ENCODE peak calls at places on chromosomes 5 and 9, in seven cellular contexts. One of them, this sample, is unnamed.

GRCh38 chr5:34587355-34588241 is 68.5 kb upstream of the RAI14 start:
- DNase-seq in T-helper 2 cell: no peak
- DNase-seq in stimulated activated CD8-positive, alpha-beta memory T cell treated with anti-CD3 and anti-CD28 coated beads, Interleukin-15, amount 100 ng/mL, for 24 hours: no peak
- DNase-seq in HFF-Myc: no peak
- DNase-seq in ascending aorta: no peak
- DNase-seq in Daoy: peak
- DNase-seq in T-helper 17 cell: no peak
- DNase-seq in this sample: no peak

GRCh38 chr5:10467281-10468198 is 25.9 kb downstream of the ROPN1L start:
- DNase-seq in T-helper 2 cell: no peak
- DNase-seq in stimulated activated CD8-positive, alpha-beta memory T cell treated with anti-CD3 and anti-CD28 coated beads, Interleukin-15, amount 100 ng/mL, for 24 hours: no peak
- DNase-seq in HFF-Myc: no peak
- DNase-seq in ascending aorta: no peak
- DNase-seq in Daoy: peak
- DNase-seq in T-helper 17 cell: no peak
- DNase-seq in this sample: no peak

GRCh38 chr5:74634611-74635286 is 5.8 kb downstream of the ENC1 start:
- DNase-seq in T-helper 2 cell: no peak
- DNase-seq in stimulated activated CD8-positive, alpha-beta memory T cell treated with anti-CD3 and anti-CD28 coated beads, Interleukin-15, amount 100 ng/mL, for 24 hours: no peak
- DNase-seq in HFF-Myc: no peak
- DNase-seq in ascending aorta: no peak
- DNase-seq in Daoy: no peak
- DNase-seq in T-helper 17 cell: no peak
- DNase-seq in this sample: no peak

GRCh38 chr9:128626181-128626580 is 30.5 kb downstream of the DYNC2I2 start:
- DNase-seq in T-helper 2 cell: no peak
- DNase-seq in stimulated activated CD8-positive, alpha-beta memory T cell treated with anti-CD3 and anti-CD28 coated beads, Interleukin-15, amount 100 ng/mL, for 24 hours: no peak
- DNase-seq in HFF-Myc: no peak
- DNase-seq in ascending aorta: no peak
- DNase-seq in Daoy: no peak
- DNase-seq in T-helper 17 cell: no peak
- DNase-seq in this sample: no peak

GRCh38 chr9:135288054-135288453 is 191.5 kb upstream of the PPP1R26 start:
- DNase-seq in T-helper 2 cell: no peak
- DNase-seq in stimulated activated CD8-positive, alpha-beta memory T cell treated with anti-CD3 and anti-CD28 coated beads, Interleukin-15, amount 100 ng/mL, for 24 hours: no peak
- DNase-seq in HFF-Myc: no peak
- DNase-seq in ascending aorta: no peak
- DNase-seq in Daoy: no peak
- DNase-seq in T-helper 17 cell: no peak
- DNase-seq in this sample: no peak

GRCh38 chr5:72557576-72558336 is 50.5 kb upstream of the ZNF366 start:
- DNase-seq in T-helper 2 cell: no peak
- DNase-seq in stimulated activated CD8-positive, alpha-beta memory T cell treated with anti-CD3 and anti-CD28 coated beads, Interleukin-15, amount 100 ng/mL, for 24 hours: no peak
- DNase-seq in HFF-Myc: no peak
- DNase-seq in ascending aorta: no peak
- DNase-seq in Daoy: no peak
- DNase-seq in T-helper 17 cell: no peak
- DNase-seq in this sample: no peak

GRCh38 chr5:150487199-150488061 is 20.5 kb upstream of the NDST1 start:
- DNase-seq in T-helper 2 cell: no peak
- DNase-seq in stimulated activated CD8-positive, alpha-beta memory T cell treated with anti-CD3 and anti-CD28 coated beads, Interleukin-15, amount 100 ng/mL, for 24 hours: no peak
- DNase-seq in HFF-Myc: no peak
- DNase-seq in ascending aorta: no peak
- DNase-seq in Daoy: peak
- DNase-seq in T-helper 17 cell: no peak
- DNase-seq in this sample: no peak

GRCh38 chr5:55926476-55926875 is 68.3 kb downstream of the IL6ST start:
- DNase-seq in T-helper 2 cell: no peak
- DNase-seq in stimulated activated CD8-positive, alpha-beta memory T cell treated with anti-CD3 and anti-CD28 coated beads, Interleukin-15, amount 100 ng/mL, for 24 hours: no peak
- DNase-seq in HFF-Myc: no peak
- DNase-seq in ascending aorta: no peak
- DNase-seq in Daoy: no peak
- DNase-seq in T-helper 17 cell: no peak
- DNase-seq in this sample: no peak

GRCh38 chr9:19665146-19665863 is 123.5 kb downstream of the SLC24A2 start:
- DNase-seq in T-helper 2 cell: no peak
- DNase-seq in stimulated activated CD8-positive, alpha-beta memory T cell treated with anti-CD3 and anti-CD28 coated beads, Interleukin-15, amount 100 ng/mL, for 24 hours: no peak
- DNase-seq in HFF-Myc: no peak
- DNase-seq in ascending aorta: no peak
- DNase-seq in Daoy: no peak
- DNase-seq in T-helper 17 cell: no peak
- DNase-seq in this sample: no peak

GRCh38 chr5:124669300-124669648 is 77.2 kb downstream of the ZNF608 start:
- DNase-seq in T-helper 2 cell: no peak
- DNase-seq in stimulated activated CD8-positive, alpha-beta memory T cell treated with anti-CD3 and anti-CD28 coated beads, Interleukin-15, amount 100 ng/mL, for 24 hours: no peak
- DNase-seq in HFF-Myc: no peak
- DNase-seq in ascending aorta: no peak
- DNase-seq in Daoy: no peak
- DNase-seq in T-helper 17 cell: no peak
- DNase-seq in this sample: no peak

GRCh38 chr9:4301971-4302427 is 2.1 kb upstream of the GLIS3 start:
- DNase-seq in T-helper 2 cell: no peak
- DNase-seq in stimulated activated CD8-positive, alpha-beta memory T cell treated with anti-CD3 and anti-CD28 coated beads, Interleukin-15, amount 100 ng/mL, for 24 hours: no peak
- DNase-seq in HFF-Myc: no peak
- DNase-seq in ascending aorta: peak
- DNase-seq in Daoy: peak
- DNase-seq in T-helper 17 cell: no peak
- DNase-seq in this sample: no peak

GRCh38 chr9:131732061-131732526 is 7.8 kb downstream of the RAPGEF1 start:
- DNase-seq in T-helper 2 cell: no peak
- DNase-seq in stimulated activated CD8-positive, alpha-beta memory T cell treated with anti-CD3 and anti-CD28 coated beads, Interleukin-15, amount 100 ng/mL, for 24 hours: no peak
- DNase-seq in HFF-Myc: no peak
- DNase-seq in ascending aorta: no peak
- DNase-seq in Daoy: peak
- DNase-seq in T-helper 17 cell: no peak
- DNase-seq in this sample: no peak

GRCh38 chr9:85077954-85078353 is 408.4 kb downstream of the NTRK2 start:
- DNase-seq in T-helper 2 cell: no peak
- DNase-seq in stimulated activated CD8-positive, alpha-beta memory T cell treated with anti-CD3 and anti-CD28 coated beads, Interleukin-15, amount 100 ng/mL, for 24 hours: no peak
- DNase-seq in HFF-Myc: no peak
- DNase-seq in ascending aorta: no peak
- DNase-seq in Daoy: no peak
- DNase-seq in T-helper 17 cell: no peak
- DNase-seq in this sample: no peak

GRCh38 chr5:1755321-1755949 is 44.2 kb downstream of the MRPL36 start:
- DNase-seq in T-helper 2 cell: no peak
- DNase-seq in stimulated activated CD8-positive, alpha-beta memory T cell treated with anti-CD3 and anti-CD28 coated beads, Interleukin-15, amount 100 ng/mL, for 24 hours: no peak
- DNase-seq in HFF-Myc: no peak
- DNase-seq in ascending aorta: no peak
- DNase-seq in Daoy: no peak
- DNase-seq in T-helper 17 cell: no peak
- DNase-seq in this sample: no peak

GRCh38 chr9:136118061-136118366 is 661 bp downstream of the TMEM250 start:
- DNase-seq in T-helper 2 cell: no peak
- DNase-seq in stimulated activated CD8-positive, alpha-beta memory T cell treated with anti-CD3 and anti-CD28 coated beads, Interleukin-15, amount 100 ng/mL, for 24 hours: no peak
- DNase-seq in HFF-Myc: no peak
- DNase-seq in ascending aorta: no peak
- DNase-seq in Daoy: no peak
- DNase-seq in T-helper 17 cell: no peak
- DNase-seq in this sample: no peak

GRCh38 chr5:128487041-128487440 is 51.0 kb downstream of the FBN2 start:
- DNase-seq in T-helper 2 cell: no peak
- DNase-seq in stimulated activated CD8-positive, alpha-beta memory T cell treated with anti-CD3 and anti-CD28 coated beads, Interleukin-15, amount 100 ng/mL, for 24 hours: no peak
- DNase-seq in HFF-Myc: peak
- DNase-seq in ascending aorta: no peak
- DNase-seq in Daoy: no peak
- DNase-seq in T-helper 17 cell: no peak
- DNase-seq in this sample: no peak

GRCh38 chr9:135693265-135693664 is 6.0 kb downstream of the SOHLH1 start:
- DNase-seq in T-helper 2 cell: no peak
- DNase-seq in stimulated activated CD8-positive, alpha-beta memory T cell treated with anti-CD3 and anti-CD28 coated beads, Interleukin-15, amount 100 ng/mL, for 24 hours: no peak
- DNase-seq in HFF-Myc: no peak
- DNase-seq in ascending aorta: no peak
- DNase-seq in Daoy: peak
- DNase-seq in T-helper 17 cell: no peak
- DNase-seq in this sample: no peak

GRCh38 chr5:123046222-123046621 is 9.7 kb upstream of the PPIC start:
- DNase-seq in T-helper 2 cell: no peak
- DNase-seq in stimulated activated CD8-positive, alpha-beta memory T cell treated with anti-CD3 and anti-CD28 coated beads, Interleukin-15, amount 100 ng/mL, for 24 hours: no peak
- DNase-seq in HFF-Myc: no peak
- DNase-seq in ascending aorta: no peak
- DNase-seq in Daoy: no peak
- DNase-seq in T-helper 17 cell: no peak
- DNase-seq in this sample: no peak

GRCh38 chr5:54049963-54050362 is 260.4 kb downstream of the ARL15 start:
- DNase-seq in T-helper 2 cell: no peak
- DNase-seq in stimulated activated CD8-positive, alpha-beta memory T cell treated with anti-CD3 and anti-CD28 coated beads, Interleukin-15, amount 100 ng/mL, for 24 hours: no peak
- DNase-seq in HFF-Myc: no peak
- DNase-seq in ascending aorta: no peak
- DNase-seq in Daoy: no peak
- DNase-seq in T-helper 17 cell: no peak
- DNase-seq in this sample: no peak

GRCh38 chr9:131098391-131099087 is 2.2 kb downstream of the AIF1L start:
- DNase-seq in T-helper 2 cell: no peak
- DNase-seq in stimulated activated CD8-positive, alpha-beta memory T cell treated with anti-CD3 and anti-CD28 coated beads, Interleukin-15, amount 100 ng/mL, for 24 hours: no peak
- DNase-seq in HFF-Myc: no peak
- DNase-seq in ascending aorta: no peak
- DNase-seq in Daoy: no peak
- DNase-seq in T-helper 17 cell: no peak
- DNase-seq in this sample: no peak

GRCh38 chr9:134055981-134056461 is 11.8 kb downstream of the BRD3 start:
- DNase-seq in T-helper 2 cell: no peak
- DNase-seq in stimulated activated CD8-positive, alpha-beta memory T cell treated with anti-CD3 and anti-CD28 coated beads, Interleukin-15, amount 100 ng/mL, for 24 hours: no peak
- DNase-seq in HFF-Myc: no peak
- DNase-seq in ascending aorta: peak
- DNase-seq in Daoy: peak
- DNase-seq in T-helper 17 cell: no peak
- DNase-seq in this sample: peak

GRCh38 chr5:88405783-88406182 is 137.1 kb upstream of the TMEM161B start:
- DNase-seq in T-helper 2 cell: no peak
- DNase-seq in stimulated activated CD8-positive, alpha-beta memory T cell treated with anti-CD3 and anti-CD28 coated beads, Interleukin-15, amount 100 ng/mL, for 24 hours: no peak
- DNase-seq in HFF-Myc: no peak
- DNase-seq in ascending aorta: no peak
- DNase-seq in Daoy: no peak
- DNase-seq in T-helper 17 cell: no peak
- DNase-seq in this sample: no peak

GRCh38 chr9:125747053-125747764 is at the start of gene PBX3:
- DNase-seq in T-helper 2 cell: peak
- DNase-seq in stimulated activated CD8-positive, alpha-beta memory T cell treated with anti-CD3 and anti-CD28 coated beads, Interleukin-15, amount 100 ng/mL, for 24 hours: no peak
- DNase-seq in HFF-Myc: no peak
- DNase-seq in ascending aorta: no peak
- DNase-seq in Daoy: peak
- DNase-seq in T-helper 17 cell: peak
- DNase-seq in this sample: peak

GRCh38 chr5:154038241-154038603 is 488 bp downstream of the FAM114A2 start:
- DNase-seq in T-helper 2 cell: no peak
- DNase-seq in stimulated activated CD8-positive, alpha-beta memory T cell treated with anti-CD3 and anti-CD28 coated beads, Interleukin-15, amount 100 ng/mL, for 24 hours: no peak
- DNase-seq in HFF-Myc: no peak
- DNase-seq in ascending aorta: no peak
- DNase-seq in Daoy: peak
- DNase-seq in T-helper 17 cell: peak
- DNase-seq in this sample: no peak

GRCh38 chr5:119411935-119412623 is 40.2 kb upstream of the HSD17B4 start:
- DNase-seq in T-helper 2 cell: no peak
- DNase-seq in stimulated activated CD8-positive, alpha-beta memory T cell treated with anti-CD3 and anti-CD28 coated beads, Interleukin-15, amount 100 ng/mL, for 24 hours: no peak
- DNase-seq in HFF-Myc: peak
- DNase-seq in ascending aorta: no peak
- DNase-seq in Daoy: peak
- DNase-seq in T-helper 17 cell: peak
- DNase-seq in this sample: peak

GRCh38 chr5:1521671-1522600 is 1.8 kb downstream of the LPCAT1 start:
- DNase-seq in T-helper 2 cell: no peak
- DNase-seq in stimulated activated CD8-positive, alpha-beta memory T cell treated with anti-CD3 and anti-CD28 coated beads, Interleukin-15, amount 100 ng/mL, for 24 hours: no peak
- DNase-seq in HFF-Myc: peak
- DNase-seq in ascending aorta: no peak
- DNase-seq in Daoy: peak
- DNase-seq in T-helper 17 cell: no peak
- DNase-seq in this sample: no peak

GRCh38 chr5:177302354-177303110 is 987 bp downstream of the RAB24 start:
- DNase-seq in T-helper 2 cell: no peak
- DNase-seq in stimulated activated CD8-positive, alpha-beta memory T cell treated with anti-CD3 and anti-CD28 coated beads, Interleukin-15, amount 100 ng/mL, for 24 hours: no peak
- DNase-seq in HFF-Myc: no peak
- DNase-seq in ascending aorta: no peak
- DNase-seq in Daoy: no peak
- DNase-seq in T-helper 17 cell: no peak
- DNase-seq in this sample: no peak

GRCh38 chr5:139413153-139413552 is 9.3 kb upstream of the SPATA24 start:
- DNase-seq in T-helper 2 cell: no peak
- DNase-seq in stimulated activated CD8-positive, alpha-beta memory T cell treated with anti-CD3 and anti-CD28 coated beads, Interleukin-15, amount 100 ng/mL, for 24 hours: no peak
- DNase-seq in HFF-Myc: no peak
- DNase-seq in ascending aorta: no peak
- DNase-seq in Daoy: no peak
- DNase-seq in T-helper 17 cell: no peak
- DNase-seq in this sample: no peak

GRCh38 chr9:114284316-114285060 is 38.4 kb upstream of the ORM1 start:
- DNase-seq in T-helper 2 cell: no peak
- DNase-seq in stimulated activated CD8-positive, alpha-beta memory T cell treated with anti-CD3 and anti-CD28 coated beads, Interleukin-15, amount 100 ng/mL, for 24 hours: no peak
- DNase-seq in HFF-Myc: no peak
- DNase-seq in ascending aorta: peak
- DNase-seq in Daoy: peak
- DNase-seq in T-helper 17 cell: no peak
- DNase-seq in this sample: no peak

GRCh38 chr9:34579097-34579818 is 10.3 kb downstream of the CNTFR start:
- DNase-seq in T-helper 2 cell: no peak
- DNase-seq in stimulated activated CD8-positive, alpha-beta memory T cell treated with anti-CD3 and anti-CD28 coated beads, Interleukin-15, amount 100 ng/mL, for 24 hours: no peak
- DNase-seq in HFF-Myc: no peak
- DNase-seq in ascending aorta: no peak
- DNase-seq in Daoy: no peak
- DNase-seq in T-helper 17 cell: no peak
- DNase-seq in this sample: no peak

GRCh38 chr5:132876020-132876759 is 2.7 kb downstream of the LEAP2 start:
- DNase-seq in T-helper 2 cell: no peak
- DNase-seq in stimulated activated CD8-positive, alpha-beta memory T cell treated with anti-CD3 and anti-CD28 coated beads, Interleukin-15, amount 100 ng/mL, for 24 hours: no peak
- DNase-seq in HFF-Myc: no peak
- DNase-seq in ascending aorta: no peak
- DNase-seq in Daoy: no peak
- DNase-seq in T-helper 17 cell: no peak
- DNase-seq in this sample: no peak

This sample was measured in cerebellum.